ENCODE peak calls at places on chromosomes 2 and 18, in four cellular contexts. H, A, J and M are unnamed samples.

GRCh38 chr2:38597115-38597514 is 5.6 kb downstream of the HNRNPLL start:
- DNase-seq in H (no peak), A (no peak), J (no peak), M (no peak)

GRCh38 chr2:23436346-23437099 is 51.5 kb downstream of the KLHL29 start:
- DNase-seq in H (no peak), A (peak), J (no peak), M (no peak)

GRCh38 chr2:169799555-169799954 is 884 bp downstream of the SSB start:
- DNase-seq in H (peak), A (no peak), J (no peak), M (no peak)

GRCh38 chr18:13136689-13137040 is 81.9 kb upstream of the LDLRAD4 start:
- DNase-seq in H (peak), A (peak), J (no peak), M (no peak)

GRCh38 chr2:174859563-174860169 is 95.4 kb upstream of the CHRNA1 start:
- DNase-seq in H (no peak), A (no peak), J (no peak), M (no peak)

GRCh38 chr2:217412721-217413120 is 552.9 kb upstream of the TNP1 start:
- DNase-seq in H (no peak), A (no peak), J (peak), M (no peak)

GRCh38 chr2:439540-440465 is 151.9 kb upstream of the ALKAL2 start:
- DNase-seq in H (no peak), A (no peak), J (peak), M (no peak)

GRCh38 chr2:126921066-126921465 is 22.4 kb downstream of the TEX51 start:
- DNase-seq in H (no peak), A (no peak), J (no peak), M (no peak)

GRCh38 chr18:10020176-10020575 is 106.4 kb downstream of the VAPA start:
- DNase-seq in H (no peak), A (no peak), J (no peak), M (no peak)

GRCh38 chr2:104976603-104977120 is 61.2 kb upstream of the MRPS9 start:
- DNase-seq in H (peak), A (peak), J (no peak), M (no peak)

GRCh38 chr18:57063601-57064000 is 83.3 kb upstream of the BOD1L2 start:
- DNase-seq in H (no peak), A (no peak), J (no peak), M (no peak)

GRCh38 chr2:234500394-234501006 is 3.6 kb upstream of the ARL4C start:
- DNase-seq in H (peak), A (peak), J (peak), M (no peak)

GRCh38 chr2:239079671-239080294 is 231.9 kb downstream of the TWIST2 start:
- DNase-seq in H (no peak), A (no peak), J (no peak), M (no peak)

GRCh38 chr2:24828641-24829040 is 35.4 kb downstream of the CENPO start:
- DNase-seq in H (peak), A (peak), J (no peak), M (peak)

GRCh38 chr2:15642334-15643208 is 50.9 kb downstream of the DDX1 start:
- DNase-seq in H (no peak), A (no peak), J (no peak), M (no peak)

GRCh38 chr2:2083113-2083757 is 247.8 kb downstream of the MYT1L start:
- DNase-seq in H (no peak), A (no peak), J (no peak), M (no peak)

GRCh38 chr2:113283704-113284284 is 5.1 kb upstream of the PAX8 start:
- DNase-seq in H (no peak), A (peak), J (peak), M (no peak)

GRCh38 chr2:113281920-113282746 is 3.4 kb upstream of the PAX8 start:
- DNase-seq in H (no peak), A (no peak), J (no peak), M (no peak)

GRCh38 chr2:113285816-113286215 is 7.1 kb upstream of the PAX8 start:
- DNase-seq in H (no peak), A (no peak), J (no peak), M (no peak)

GRCh38 chr2:113284481-113284880 is 5.8 kb upstream of the PAX8 start:
- DNase-seq in H (no peak), A (no peak), J (no peak), M (no peak)

DNA sequence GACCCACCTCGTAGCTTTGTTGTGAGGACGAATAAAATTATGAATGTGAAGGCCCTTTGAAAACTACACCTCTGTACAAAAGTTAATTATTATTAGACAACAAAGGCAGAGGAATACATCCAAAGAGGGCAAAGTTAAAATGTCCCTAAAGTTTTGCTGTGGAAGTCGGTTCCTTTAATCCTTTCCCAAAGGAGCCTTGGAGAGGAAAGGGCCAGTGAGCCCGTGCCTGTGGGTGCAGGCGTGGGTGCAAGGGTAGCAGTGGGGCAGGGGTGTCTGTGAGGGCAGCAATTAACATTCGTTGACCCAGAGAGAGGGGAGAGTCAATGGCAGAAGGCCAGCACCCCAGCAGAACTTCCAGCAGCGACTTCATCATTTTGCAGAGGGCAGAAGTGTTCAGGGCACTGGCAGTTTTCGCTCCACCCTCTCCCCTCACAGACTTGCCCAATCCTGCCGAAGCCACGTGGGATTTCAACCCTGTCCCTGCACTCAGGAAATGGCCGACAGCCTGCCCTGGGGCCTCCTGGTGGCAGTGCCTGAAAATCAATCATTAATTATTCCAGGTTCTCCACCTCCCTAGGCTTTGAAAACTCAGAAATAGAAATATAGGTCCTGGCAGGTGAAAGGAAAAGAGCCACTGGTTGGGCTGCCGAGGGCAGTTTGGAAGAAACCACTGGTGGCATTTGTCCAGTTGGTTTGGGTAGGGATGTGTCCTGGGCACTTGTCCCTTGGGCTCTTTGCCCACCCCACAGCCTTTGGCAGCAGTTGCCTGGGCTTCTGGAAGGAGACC is 4.2 kb upstream of the PAX8 start:
- DNase-seq in H (no peak), A (peak), J (peak), M (no peak)
- TF ChIP-seq CTCF in H (peak), A (no peak), J (peak), M (no peak)

DNA sequence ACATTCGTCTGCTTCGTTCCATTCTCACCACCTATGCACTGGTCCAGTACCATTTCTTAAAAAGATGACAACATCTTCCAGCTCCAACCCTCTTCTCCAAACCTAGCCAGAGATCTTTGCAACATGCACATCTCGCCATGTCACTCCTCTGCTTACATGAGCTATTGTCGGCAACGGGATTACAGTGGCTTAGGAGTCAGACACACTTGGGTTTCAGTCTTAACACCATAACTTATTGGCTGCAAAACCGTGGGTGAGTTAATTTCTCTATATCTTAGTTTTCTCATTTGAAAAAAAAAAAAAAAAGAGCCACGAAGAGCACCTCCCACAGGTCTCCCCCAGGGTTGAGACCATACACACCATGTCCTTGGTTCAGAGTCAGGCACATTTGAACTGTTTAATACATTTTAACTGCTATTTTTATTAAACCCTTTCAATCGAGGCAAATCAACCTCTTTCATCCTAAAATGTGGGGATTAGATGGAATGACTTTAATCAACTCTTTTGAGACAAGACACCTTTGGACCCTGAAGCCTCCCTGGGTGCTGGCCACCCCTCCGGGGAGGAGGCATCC is 889 bp downstream of the ANKRD29 start:
- DNase-seq in H (no peak), A (no peak), J (no peak), M (no peak)
- TF ChIP-seq CTCF in H (no peak), A (no peak), J (no peak), M (no peak)

GRCh38 chr18:24935896-24936295 is 416.1 kb downstream of the ZNF521 start:
- DNase-seq in H (no peak), A (no peak), J (no peak), M (no peak)
- TF ChIP-seq CTCF in H (no peak), A (no peak), J (no peak), M (no peak)

DNA sequence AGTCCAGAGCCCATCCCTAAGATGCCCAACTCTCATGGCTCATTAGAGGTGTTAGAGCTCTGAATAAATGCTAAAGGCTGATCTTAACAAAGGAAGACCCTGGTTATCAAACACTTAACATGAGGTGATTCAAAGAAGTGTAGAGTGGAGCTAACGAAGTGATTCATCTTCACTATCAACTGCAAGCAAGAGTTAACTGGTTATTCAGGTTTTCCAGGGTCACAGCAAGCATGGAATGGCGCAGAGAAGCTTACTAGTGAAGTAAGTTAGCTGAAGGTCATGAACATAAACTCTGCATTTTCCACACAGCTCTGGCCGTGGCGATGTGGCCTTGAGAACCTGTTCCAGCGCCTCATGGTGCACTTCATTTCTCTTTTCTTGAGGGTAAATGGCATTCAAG is 17.0 kb downstream of the RND3 start:
- DNase-seq in H (no peak), A (no peak), J (no peak), M (no peak)
- TF ChIP-seq CTCF in H (no peak), A (no peak), J (no peak), M (no peak)

GRCh38 chr2:195626507-195626906 is 30.5 kb upstream of the SLC39A10 start:
- DNase-seq in H (no peak), A (no peak), J (no peak), M (no peak)
- TF ChIP-seq CTCF in H (no peak), A (no peak), J (no peak), M (no peak)

DNA sequence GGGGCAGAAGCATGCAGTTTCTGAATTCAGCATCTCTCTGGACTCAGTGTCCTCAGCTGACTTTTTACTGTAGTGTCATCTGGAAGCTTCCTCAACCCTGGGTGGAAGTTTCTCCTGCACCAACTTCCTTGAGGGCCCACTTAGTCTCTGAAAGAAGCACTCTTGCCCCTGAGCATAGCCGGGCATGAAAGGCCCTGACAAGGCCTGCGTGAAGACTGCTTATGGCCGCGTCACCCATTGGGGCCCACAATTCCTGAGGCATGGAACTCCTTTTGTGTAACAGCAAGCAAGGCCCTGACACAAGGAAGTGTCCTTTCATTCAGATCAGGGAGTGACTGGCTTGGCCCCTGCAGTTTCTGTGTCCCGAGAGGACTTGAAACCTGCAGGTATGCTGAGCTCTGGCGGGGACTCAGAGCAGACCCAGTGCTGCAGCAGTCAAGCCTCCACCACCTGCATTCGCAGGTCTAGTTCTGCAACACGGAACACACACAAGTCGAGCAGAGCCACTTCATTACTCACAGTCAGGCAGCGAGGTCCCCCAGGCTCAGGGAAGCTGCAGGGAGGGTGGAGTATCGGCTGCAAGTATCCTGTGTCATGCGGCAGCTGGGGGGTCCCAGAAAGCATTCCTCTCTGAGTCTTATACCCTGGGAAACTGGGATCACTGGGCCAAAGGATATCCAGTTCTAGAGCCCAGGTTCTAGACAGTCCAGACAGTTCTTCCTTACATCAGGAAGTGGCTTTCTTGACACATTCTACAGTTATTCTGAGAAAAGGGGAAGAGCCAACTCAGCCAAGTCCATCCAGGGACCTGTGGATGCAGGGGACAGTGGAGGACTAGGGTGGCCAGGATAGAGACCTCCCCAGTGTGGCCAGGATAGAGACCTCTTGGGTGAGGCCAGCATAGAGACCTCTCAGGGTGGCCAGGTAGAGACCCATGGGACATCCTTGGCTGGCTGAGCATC is 35.6 kb upstream of the PRLH start:
- DNase-seq in H (no peak), A (no peak), J (no peak), M (no peak)
- TF ChIP-seq CTCF in H (no peak), A (no peak), J (no peak), M (no peak)

GRCh38 chr18:26654173-26655009 is 106.0 kb upstream of the KCTD1 start:
- DNase-seq in H (no peak), A (no peak), J (no peak), M (no peak)
- TF ChIP-seq CTCF in H (no peak), A (no peak), J (no peak), M (no peak)

DNA sequence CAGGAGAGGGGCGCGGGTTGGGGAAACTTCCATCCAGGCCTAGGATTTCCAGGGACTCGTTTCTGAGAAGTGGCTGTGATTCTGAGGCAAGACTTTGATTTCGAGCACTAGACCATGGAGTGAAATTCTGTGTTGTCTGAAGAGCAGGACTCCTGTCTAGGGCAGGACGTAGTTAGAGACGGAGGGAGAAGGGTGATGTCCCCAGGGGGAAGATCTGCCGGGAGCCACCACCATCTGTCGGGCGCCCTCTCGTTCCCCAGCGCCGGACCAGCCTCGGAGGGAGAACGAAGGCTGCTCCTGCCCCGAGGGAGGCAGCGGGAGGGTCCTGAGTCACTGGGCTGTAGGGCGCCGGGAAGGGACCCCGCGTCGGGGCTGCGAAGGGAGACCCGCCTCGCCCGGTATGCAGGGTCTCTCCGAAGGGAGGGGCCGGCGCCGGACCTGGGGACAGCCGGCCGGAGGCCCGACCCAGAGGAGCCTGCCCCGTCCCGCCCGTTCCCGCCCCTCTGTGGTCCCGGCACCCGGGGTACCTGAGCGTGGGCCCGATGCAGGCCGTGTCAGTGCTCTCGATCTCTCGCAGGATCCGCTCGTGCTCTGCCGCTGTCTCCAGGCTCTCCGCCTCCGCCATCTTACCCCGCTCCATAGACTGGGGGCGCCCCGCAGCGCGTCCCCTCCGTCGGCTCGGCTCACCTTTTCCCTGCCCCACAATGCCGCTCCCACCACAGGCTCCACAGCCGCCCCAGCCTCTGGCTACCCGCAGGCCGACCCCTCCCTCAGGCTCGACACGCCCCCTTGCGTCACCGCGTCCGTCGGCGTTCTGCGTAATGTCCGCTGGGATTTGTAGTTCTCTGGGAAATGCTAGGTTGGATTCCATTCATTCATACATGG is at the start of gene EXOC6B:
- DNase-seq in H (peak), A (peak), J (peak), M (peak)
- TF ChIP-seq CTCF in H (no peak), A (no peak), J (no peak), M (no peak)

GRCh38 chr2:113796592-113797180 is 40.2 kb upstream of the SLC35F5 start:
- DNase-seq in H (no peak), A (no peak), J (no peak), M (no peak)

GRCh38 chr2:113797237-113797636 is 40.8 kb upstream of the SLC35F5 start:
- DNase-seq in H (no peak), A (no peak), J (no peak), M (no peak)

GRCh38 chr2:113795405-113795920 is 39.0 kb upstream of the SLC35F5 start:
- DNase-seq in H (no peak), A (no peak), J (no peak), M (no peak)

GRCh38 chr2:113799375-113799774 is 42.9 kb upstream of the SLC35F5 start:
- DNase-seq in H (no peak), A (no peak), J (no peak), M (no peak)
- TF ChIP-seq CTCF in H (peak), A (no peak), J (no peak), M (no peak)